ENCODE peak calls at places on chromosomes 7 and 10, in five cellular contexts. G is coronary artery, M is cardiac fibroblast, U is fibroblast of pulmonary artery, A is mucosa of descending colon. O is an unnamed sample.
A peak's percentile ranks its signal among the peaks of the same experiment; 100 is the strongest.

GRCh38 chr7:135199439-135199838 is 11.9 kb downstream of the WDR91 start:
- DNase-seq in U (no peak), G (no peak), M (no peak), A (no peak), O (no peak)

GRCh38 chr10:95451568-95452524 is 109.3 kb downstream of the SORBS1 start:
- DNase-seq in M (no peak), A (no peak), U (no peak), G (peak; percentile 12), O (peak; percentile 53)

GRCh38 chr10:37975407-37975991 is 948 bp downstream of the ZNF25 start:
- DNase-seq in U (no peak), M (peak; percentile 23), A (peak; percentile 28), G (no peak), O (peak; percentile 11)

GRCh38 chr7:6271091-6271658 is 1.2 kb downstream of the CYTH3 start:
- DNase-seq in G (peak; percentile 85), M (peak; percentile 69), U (peak; percentile 57), A (peak; percentile 52), O (peak; percentile 53)

GRCh38 chr7:72805526-72806494 is 22.2 kb downstream of the TYW1B start:
- DNase-seq in G (no peak), A (no peak), U (peak; percentile 72), M (peak; percentile 50), O (no peak)

GRCh38 chr10:20004087-20004523 is 187.9 kb downstream of the PLXDC2 start:
- DNase-seq in U (peak; percentile 70), A (no peak), M (peak; percentile 74), G (no peak), O (peak; percentile 78)

GRCh38 chr10:58651040-58651439 is 138.4 kb downstream of the BICC1 start:
- DNase-seq in M (peak; percentile 85), A (no peak), U (peak; percentile 82), G (no peak), O (peak; percentile 88)

GRCh38 chr7:70706698-70707097 is 425.2 kb upstream of the GALNT17 start:
- DNase-seq in A (no peak), U (no peak), M (no peak), G (no peak), O (no peak)

GRCh38 chr7:50355817-50356178 is 51.3 kb downstream of the IKZF1 start:
- DNase-seq in A (no peak), M (no peak), U (no peak), G (no peak), O (no peak)

GRCh38 chr10:6333086-6333485 is 130.4 kb downstream of the PFKFB3 start:
- DNase-seq in A (no peak), M (no peak), G (no peak), U (no peak), O (no peak)

GRCh38 chr10:102776779-102777417 is 33.1 kb downstream of the WBP1L start:
- DNase-seq in M (peak; percentile 98), A (peak; percentile 60), G (peak; percentile 97), U (peak; percentile 99), O (peak; percentile 99)
- H3K4me3 ChIP-seq in M (peak overlapping the region; percentile 78), A (no peak overlapping the region), G (peak overlapping the region; percentile 69), U (peak overlapping the region; percentile 91), O (peak overlapping the region; percentile 54)

GRCh38 chr7:52539414-52539813 is 496.0 kb upstream of the POM121L12 start:
- DNase-seq in G (no peak), A (no peak), M (no peak), U (no peak), O (no peak)

GRCh38 chr7:52540041-52540440 is 495.4 kb upstream of the POM121L12 start:
- DNase-seq in G (no peak), M (no peak), A (no peak), U (no peak), O (peak; percentile 25)

DNA sequence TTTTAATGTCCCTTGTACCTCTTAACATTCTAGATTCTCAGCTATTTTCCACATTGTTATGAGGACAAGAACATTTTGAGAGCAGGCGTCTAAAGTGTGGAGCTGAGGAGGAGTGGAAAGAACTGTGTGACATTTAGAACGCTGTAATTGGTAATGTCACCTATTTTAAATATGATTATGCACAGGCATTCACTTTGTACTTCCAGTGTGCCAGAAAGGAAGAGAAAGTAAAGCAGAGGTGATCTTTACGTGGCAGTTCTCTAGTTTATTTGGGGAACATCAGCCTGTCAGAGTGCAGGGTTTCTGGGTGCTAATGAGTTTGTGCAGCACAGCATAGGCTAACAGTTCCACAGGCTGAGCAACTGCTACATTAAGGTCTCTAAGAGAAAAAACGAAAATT is 498.4 kb upstream of the POM121L12 start:
- DNase-seq in M (no peak), U (no peak), A (no peak), G (no peak), O (no peak)
- H3K4me3 ChIP-seq in M (no peak overlapping the region), U (no peak overlapping the region), A (no peak overlapping the region), G (no peak overlapping the region), O (no peak overlapping the region)

GRCh38 chr7:84790873-84791272 is 396.0 kb downstream of the SEMA3D start:
- DNase-seq in A (no peak), U (peak; percentile 81), M (peak; percentile 79), G (no peak), O (no peak)
- H3K4me3 ChIP-seq in A (no peak overlapping the region), U (no peak overlapping the region), M (no peak overlapping the region), G (no peak overlapping the region), O (no peak overlapping the region)

DNA sequence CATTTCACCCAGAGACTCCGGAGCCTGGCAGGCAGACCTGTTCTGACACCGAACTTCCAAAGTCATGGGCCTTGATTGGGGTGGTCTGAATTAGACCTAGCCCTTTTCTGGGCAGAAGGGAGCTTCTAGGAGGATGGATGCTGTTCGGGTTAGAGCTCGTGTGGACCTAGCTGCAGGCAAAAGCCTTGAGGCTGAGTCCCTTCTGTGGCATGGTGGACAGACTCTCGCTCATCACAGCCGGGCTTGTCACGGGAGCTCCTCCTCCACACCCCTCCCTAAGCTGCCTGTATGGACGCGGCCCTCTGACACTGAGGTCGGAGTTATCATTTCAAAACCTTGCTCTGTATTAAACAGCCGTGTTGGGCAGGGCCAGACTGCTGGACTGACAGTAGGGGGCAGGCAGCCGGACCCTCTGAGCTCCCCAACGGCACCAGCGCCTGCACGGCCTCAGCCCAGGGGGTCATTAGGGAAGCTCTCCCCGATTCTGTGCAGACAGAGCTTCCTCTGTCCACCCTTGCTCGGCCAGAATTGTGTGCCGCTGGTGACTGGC is 2.2 kb downstream of the IRF5 start:
- DNase-seq in G (no peak), A (no peak), U (no peak), M (no peak), O (no peak)
- H3K4me3 ChIP-seq in G (peak overlapping the region; percentile 83), A (no peak overlapping the region), U (no peak overlapping the region), M (no peak overlapping the region), O (no peak overlapping the region)

DNA sequence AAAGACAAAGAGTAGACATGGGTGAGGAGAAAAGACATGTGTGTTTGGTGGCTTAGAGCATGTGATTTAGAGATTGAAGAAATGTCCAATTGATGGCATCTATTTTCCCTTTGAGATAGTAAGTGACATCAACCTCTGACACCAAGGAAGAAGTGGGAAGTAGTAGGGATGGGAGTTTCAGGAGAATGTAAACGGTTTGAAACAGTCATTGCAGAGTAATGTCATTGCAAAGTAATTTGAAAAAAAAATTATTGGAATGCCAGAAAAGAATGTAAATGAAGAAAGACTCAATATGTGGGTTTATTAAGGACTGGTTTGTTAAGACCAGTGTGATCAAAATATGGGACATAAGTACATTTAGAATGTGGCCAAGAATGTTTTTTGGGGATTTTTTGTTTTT is 26.6 kb downstream of the GNG11 start:
- DNase-seq in A (no peak), U (peak; percentile 51), G (no peak), M (no peak), O (no peak)
- H3K4me3 ChIP-seq in A (no peak overlapping the region), U (no peak overlapping the region), G (no peak overlapping the region), M (no peak overlapping the region), O (no peak overlapping the region)

DNA sequence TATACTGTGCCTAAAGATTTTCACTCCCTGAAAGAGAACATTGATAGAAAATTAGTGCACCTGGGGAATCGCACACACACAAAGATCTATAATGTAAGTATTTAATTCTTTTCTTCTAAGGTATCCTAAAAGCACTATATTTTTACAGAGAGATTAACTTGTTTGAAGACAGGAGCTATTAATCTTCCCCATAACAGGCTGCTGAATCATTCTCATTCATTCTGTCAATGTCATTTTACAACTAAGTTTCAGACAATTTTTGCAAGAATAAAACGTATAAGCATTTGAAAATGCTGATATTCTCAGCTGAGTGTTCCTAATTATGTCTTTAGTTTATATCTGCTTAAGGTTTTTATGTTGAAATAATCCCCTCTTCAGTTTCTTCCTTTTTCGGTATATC is 776.7 kb downstream of the NXPH1 start:
- DNase-seq in U (no peak), M (no peak), G (no peak), A (no peak), O (no peak)
- H3K4me3 ChIP-seq in U (no peak overlapping the region), M (no peak overlapping the region), G (no peak overlapping the region), A (no peak overlapping the region), O (no peak overlapping the region)

DNA sequence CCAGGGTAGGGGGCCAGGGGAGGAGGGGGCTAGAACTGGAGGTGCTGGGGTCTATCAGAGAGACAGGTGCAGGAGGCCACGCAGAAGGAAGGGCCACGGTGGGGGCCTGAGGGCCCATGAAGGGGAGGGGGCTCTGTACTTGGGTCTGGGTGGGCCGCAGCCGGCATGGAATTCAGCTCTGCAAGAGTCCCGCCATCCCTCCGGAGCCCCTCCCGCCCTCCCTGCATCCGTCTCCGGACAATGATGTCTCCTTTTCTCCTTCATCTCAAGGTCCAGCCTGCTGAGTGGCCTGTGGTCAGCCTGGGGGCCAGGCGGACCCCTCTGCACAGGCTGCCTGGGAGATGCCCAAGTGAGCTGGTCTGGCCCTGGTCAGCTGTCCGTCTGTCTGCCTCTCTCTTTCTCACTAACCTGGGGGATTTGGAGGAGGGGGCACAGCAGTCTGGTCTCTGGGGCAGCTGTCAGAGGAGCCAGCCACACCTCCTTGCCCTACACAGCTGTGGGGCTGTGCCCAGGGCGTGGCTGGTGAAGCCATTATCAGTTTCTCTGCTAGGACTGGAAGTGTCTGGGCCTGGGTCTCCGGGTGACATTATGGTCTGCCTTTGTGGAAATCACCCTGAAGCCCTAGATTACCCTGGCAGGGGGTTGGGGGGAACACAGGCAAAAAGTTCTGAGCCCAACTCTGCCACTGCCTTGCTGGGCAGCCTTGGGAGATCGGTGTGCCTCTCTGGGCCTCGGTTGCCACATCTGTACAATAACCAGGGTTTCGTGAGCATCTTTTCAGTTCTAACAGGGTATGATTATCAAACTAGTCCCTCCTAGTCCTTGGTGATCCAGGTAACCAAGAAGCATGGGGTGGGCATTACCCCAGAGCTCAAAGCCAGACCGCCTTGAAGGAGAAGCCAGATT is 19.0 kb upstream of the HSPB1 start:
- DNase-seq in U (no peak), A (no peak), M (no peak), G (no peak), O (no peak)
- H3K4me3 ChIP-seq in U (peak overlapping the region; percentile 42), A (no peak overlapping the region), M (no peak overlapping the region), G (peak overlapping the region; percentile 84), O (no peak overlapping the region)

DNA sequence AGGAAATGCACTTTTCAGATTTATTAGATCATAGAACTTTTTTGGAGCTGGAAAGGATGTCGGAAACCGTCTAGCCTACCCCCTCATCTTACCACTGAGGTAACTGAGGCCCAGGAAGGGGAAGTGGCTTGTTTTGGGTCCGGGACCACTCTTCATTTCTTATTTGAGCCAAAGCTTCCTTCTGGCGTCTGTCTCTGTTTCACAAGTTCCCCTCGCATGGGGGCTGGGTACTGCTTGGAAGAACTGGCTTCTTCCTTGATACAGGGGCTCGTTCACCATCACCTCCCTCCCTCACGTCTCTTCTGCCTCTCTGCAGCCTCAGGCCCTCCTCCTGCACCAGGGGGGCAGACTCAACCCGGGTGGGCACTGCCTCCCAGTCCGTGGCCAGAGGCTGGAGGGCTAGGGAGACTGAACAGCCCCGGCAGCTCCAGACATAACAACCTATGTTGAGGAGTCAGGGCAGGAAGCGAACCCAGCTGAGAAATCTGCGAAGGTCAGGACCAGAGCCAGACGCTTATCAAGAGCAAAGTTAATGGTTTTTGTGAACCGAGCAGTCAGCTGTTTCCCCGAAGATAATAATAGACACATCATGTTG is 12.9 kb downstream of the HTRA1 start:
- DNase-seq in A (no peak), G (no peak), U (peak; percentile 49), M (peak; percentile 57), O (no peak)
- H3K4me3 ChIP-seq in A (no peak overlapping the region), G (peak overlapping the region; percentile 57), U (peak overlapping the region; percentile 6), M (no peak overlapping the region), O (no peak overlapping the region)

O was measured in astrocyte of the spinal cord.